ENCODE peak calls at places on chromosome 21, in seven cellular contexts. Z is heart left ventricle, H is cardiac muscle cell, T is fibroblast of lung, F is neuronal stem cell, C is aorta, R is prostate gland. P is an unnamed sample.

GRCh38 chr21:40793057-40793456 is 53.9 kb downstream of the DSCAM start:
- DNase-seq in Z (no peak), H (no peak), T (no peak), F (no peak), C (no peak), R (no peak), P (no peak)

GRCh38 chr21:39502631-39503030 is 50.9 kb downstream of the SH3BGR start:
- DNase-seq in Z (no peak), H (no peak), T (no peak), F (no peak), C (no peak), R (no peak), P (no peak)

GRCh38 chr21:45508607-45509565 is 33.4 kb downstream of the SLC19A1 start:
- DNase-seq in Z (peak), H (no peak), T (no peak), F (no peak), C (peak), R (no peak), P (no peak)

GRCh38 chr21:43829161-43829560 is 35.9 kb upstream of the AGPAT3 start:
- DNase-seq in Z (no peak), H (no peak), T (no peak), F (no peak), C (no peak), R (no peak), P (no peak)

GRCh38 chr21:27519357-27519756 is 552.5 kb upstream of the ADAMTS5 start:
- DNase-seq in Z (no peak), H (no peak), T (peak), F (no peak), C (no peak), R (no peak), P (no peak)

GRCh38 chr21:43209575-43210453 is 41.0 kb downstream of the CRYAA start:
- DNase-seq in Z (peak), H (no peak), T (peak), F (no peak), C (no peak), R (peak), P (no peak)

GRCh38 chr21:18499761-18500376 is 96.3 kb upstream of the TMPRSS15 start:
- DNase-seq in Z (no peak), H (peak), T (peak), F (peak), C (no peak), R (no peak), P (no peak)

GRCh38 chr21:32297449-32297848 is 1.2 kb upstream of the MRAP start:
- DNase-seq in Z (no peak), H (no peak), T (no peak), F (no peak), C (no peak), R (no peak), P (no peak)

GRCh38 chr21:33362044-33362555 is 37.3 kb downstream of the IFNAR1 start:
- DNase-seq in Z (no peak), H (peak), T (no peak), F (no peak), C (no peak), R (peak), P (peak)

GRCh38 chr21:25115021-25115420 is 492.3 kb downstream of the MRPL39 start:
- DNase-seq in Z (no peak), H (no peak), T (no peak), F (no peak), C (no peak), R (no peak), P (no peak)

GRCh38 chr21:26850116-26850643 is 5.0 kb upstream of the ADAMTS1 start:
- DNase-seq in Z (no peak), H (no peak), T (peak), F (peak), C (no peak), R (no peak), P (no peak)

GRCh38 chr21:14889080-14889805 is 175.6 kb downstream of the NRIP1 start:
- DNase-seq in Z (no peak), H (no peak), T (peak), F (no peak), C (no peak), R (no peak), P (no peak)

DNA sequence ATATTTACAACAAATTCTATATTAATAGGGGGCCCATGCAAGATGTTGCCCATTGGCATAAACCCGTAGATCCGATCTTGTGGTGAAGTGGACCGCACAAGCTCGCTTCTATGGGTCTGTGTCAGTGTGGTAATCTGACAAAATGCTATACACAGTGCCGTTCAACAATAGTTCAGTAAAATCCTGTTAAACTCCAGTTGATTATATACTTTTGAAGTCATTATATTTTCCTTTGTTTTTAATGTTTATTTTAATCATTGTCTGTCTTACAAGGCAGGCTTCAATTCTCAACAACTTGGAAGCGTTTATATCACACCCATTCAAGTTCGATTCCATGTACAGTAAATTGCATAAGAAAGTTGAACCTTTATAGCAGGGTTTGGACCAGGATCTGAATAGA is 809.3 kb downstream of the USP25 start:
- DNase-seq in Z (no peak), H (no peak), T (no peak), F (no peak), C (no peak), R (no peak), P (no peak)
- H3K27ac ChIP-seq in Z (no peak), H (no peak), T (no peak), F (no peak), C (no peak), R (no peak), P (no peak)

GRCh38 chr21:29465528-29465927 is 166.8 kb downstream of the BACH1 start:
- DNase-seq in Z (no peak), H (no peak), T (no peak), F (no peak), C (no peak), R (no peak), P (no peak)

GRCh38 chr21:29473808-29474207 is 175.1 kb downstream of the BACH1 start:
- DNase-seq in Z (no peak), H (no peak), T (no peak), F (no peak), C (no peak), R (no peak), P (no peak)

GRCh38 chr21:29475329-29475728 is 176.6 kb downstream of the BACH1 start:
- DNase-seq in Z (no peak), H (no peak), T (no peak), F (no peak), C (no peak), R (no peak), P (no peak)

GRCh38 chr21:29466532-29466931 is 167.8 kb downstream of the BACH1 start:
- DNase-seq in Z (no peak), H (no peak), T (no peak), F (no peak), C (no peak), R (no peak), P (no peak)

GRCh38 chr21:29470397-29470796 is 171.7 kb downstream of the BACH1 start:
- DNase-seq in Z (no peak), H (no peak), T (no peak), F (no peak), C (no peak), R (no peak), P (no peak)
- H3K27ac ChIP-seq in Z (no peak), H (no peak), T (no peak), F (no peak), C (no peak), R (no peak), P (no peak)

GRCh38 chr21:37210799-37211198 is 56.3 kb downstream of the VPS26C start:
- DNase-seq in Z (no peak), H (no peak), T (no peak), F (no peak), C (no peak), R (no peak), P (no peak)

GRCh38 chr21:37207441-37208009 is 59.6 kb downstream of the VPS26C start:
- DNase-seq in Z (no peak), H (peak), T (peak), F (no peak), C (peak), R (peak), P (no peak)

GRCh38 chr21:37208056-37208705 is 59.0 kb downstream of the VPS26C start:
- DNase-seq in Z (peak), H (peak), T (no peak), F (no peak), C (peak), R (peak), P (no peak)

GRCh38 chr21:37208741-37209225 is 58.4 kb downstream of the VPS26C start:
- DNase-seq in Z (no peak), H (no peak), T (no peak), F (no peak), C (no peak), R (no peak), P (no peak)

DNA sequence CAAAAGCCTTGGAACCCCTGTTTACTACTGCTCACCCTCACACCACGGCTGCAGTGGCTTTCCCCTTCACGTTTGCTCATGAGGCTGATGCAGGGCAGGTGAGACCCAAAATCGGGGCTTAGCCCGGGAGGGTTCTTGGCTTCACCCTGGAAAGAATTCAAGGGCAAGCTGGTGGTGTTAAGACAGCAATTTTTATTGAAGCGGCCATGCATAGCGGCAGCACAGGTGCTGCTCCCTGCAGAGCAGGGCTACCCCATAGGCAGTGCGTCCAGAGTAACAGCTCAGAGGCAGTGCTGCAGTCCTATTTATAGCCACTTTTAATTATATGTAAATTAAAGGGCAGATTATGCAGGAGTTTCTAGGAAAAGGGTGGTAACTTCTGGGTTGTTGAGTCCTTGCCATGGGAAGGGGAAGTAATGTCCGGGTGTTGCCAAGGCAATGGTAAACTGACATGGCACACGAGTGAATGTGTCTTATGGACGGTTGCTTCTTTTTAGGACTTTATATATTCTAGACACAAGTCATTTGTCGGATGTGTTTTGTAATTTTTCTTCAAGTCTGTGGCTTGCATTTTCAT is 57.0 kb downstream of the VPS26C start:
- DNase-seq in Z (no peak), H (no peak), T (no peak), F (no peak), C (no peak), R (no peak), P (no peak)
- H3K27ac ChIP-seq in Z (no peak), H (no peak), T (no peak), F (no peak), C (no peak), R (no peak), P (no peak)

GRCh38 chr21:16085436-16085835 is 355.7 kb downstream of the USP25 start:
- DNase-seq in Z (no peak), H (no peak), T (peak), F (no peak), C (no peak), R (no peak), P (no peak)

GRCh38 chr21:16082038-16082816 is 352.4 kb downstream of the USP25 start:
- DNase-seq in Z (no peak), H (peak), T (peak), F (no peak), C (no peak), R (no peak), P (no peak)

GRCh38 chr21:16086936-16087335 is 357.2 kb downstream of the USP25 start:
- DNase-seq in Z (no peak), H (peak), T (no peak), F (no peak), C (no peak), R (no peak), P (no peak)

GRCh38 chr21:16086121-16086520 is 356.3 kb downstream of the USP25 start:
- DNase-seq in Z (no peak), H (no peak), T (no peak), F (no peak), C (no peak), R (no peak), P (no peak)

DNA sequence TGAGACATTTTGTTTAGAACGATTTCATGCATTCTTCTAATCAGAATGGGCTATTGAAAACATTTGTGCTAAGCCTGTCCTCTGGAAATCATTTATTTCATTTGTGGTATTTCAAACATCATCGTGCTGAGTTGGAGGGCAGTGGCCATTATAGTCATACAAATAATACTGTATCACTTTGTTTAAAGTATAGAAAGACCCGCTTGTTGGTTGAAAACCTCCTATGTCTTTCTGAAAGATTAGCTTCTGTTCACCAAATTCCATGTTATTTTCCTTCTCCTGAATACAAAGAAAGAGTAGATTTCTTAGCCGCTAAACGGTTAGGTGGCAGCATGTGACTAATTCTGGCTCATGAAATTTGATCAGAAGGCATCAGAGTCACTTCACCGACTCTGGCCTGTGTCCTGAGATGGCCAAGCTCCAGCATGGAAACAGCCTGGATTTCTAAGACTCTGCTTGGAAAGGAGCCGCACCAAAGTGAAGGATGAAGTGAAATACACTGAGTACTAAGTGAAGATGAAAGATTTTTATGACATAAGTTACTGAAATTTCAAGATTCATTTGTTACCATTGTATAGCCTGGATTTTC is 355.1 kb downstream of the USP25 start:
- DNase-seq in Z (no peak), H (no peak), T (peak), F (no peak), C (peak), R (no peak), P (no peak)
- H3K27ac ChIP-seq in Z (no peak), H (peak), T (no peak), F (no peak), C (no peak), R (peak), P (no peak)

GRCh38 chr21:42040411-42041180 is 30.4 kb upstream of the ZBTB21 start:
- DNase-seq in Z (no peak), H (no peak), T (peak), F (no peak), C (no peak), R (no peak), P (no peak)

GRCh38 chr21:42041246-42041645 is 29.9 kb upstream of the UMODL1 start:
- DNase-seq in Z (no peak), H (no peak), T (no peak), F (no peak), C (no peak), R (no peak), P (no peak)

GRCh38 chr21:42039470-42039901 is 29.3 kb upstream of the ZBTB21 start:
- DNase-seq in Z (no peak), H (no peak), T (peak), F (no peak), C (no peak), R (peak), P (no peak)

GRCh38 chr21:42038826-42039425 is 28.8 kb upstream of the ZBTB21 start:
- DNase-seq in Z (no peak), H (no peak), T (peak), F (no peak), C (no peak), R (no peak), P (no peak)

GRCh38 chr21:42039911-42040351 is 29.8 kb upstream of the ZBTB21 start:
- DNase-seq in Z (no peak), H (no peak), T (peak), F (no peak), C (no peak), R (no peak), P (no peak)
- H3K27ac ChIP-seq in Z (peak), H (no peak), T (peak), F (no peak), C (no peak), R (no peak), P (no peak)

P was measured in naive thymus-derived CD4-positive, alpha-beta T cell.